ENCODE peak calls at places on chromosomes 11 and 22, in four cellular contexts. N is HCT116, A is GM12878, J is K562. Y is an unnamed sample.

GRCh38 chr11:134945993-134946392 is 534.0 kb upstream of the B3GAT1 start:
- DNase-seq in N (no peak), A (no peak), J (no peak), Y (peak; percentile 20)

GRCh38 chr11:67024410-67024809 is 1.5 kb downstream of the SYT12 start:
- DNase-seq in N (no peak), A (no peak), J (no peak), Y (no peak)

GRCh38 chr11:76248210-76248609 is 41.9 kb upstream of the WNT11 start:
- DNase-seq in N (no peak), A (no peak), J (peak; percentile 49), Y (peak; percentile 56)

GRCh38 chr11:19432370-19433163 is 191.8 kb upstream of the E2F8 start:
- DNase-seq in N (no peak), A (peak; percentile 74), J (no peak), Y (peak; percentile 22)

GRCh38 chr11:120121914-120122473 is 15.9 kb downstream of the TRIM29 start:
- DNase-seq in N (no peak), A (no peak), J (no peak), Y (no peak)

GRCh38 chr11:11577246-11577855 is 44.5 kb downstream of the GALNT18 start:
- DNase-seq in N (no peak), A (no peak), J (no peak), Y (no peak)

GRCh38 chr11:68270334-68271022 is 1.3 kb downstream of the C11orf24 start:
- DNase-seq in N (no peak), A (no peak), J (no peak), Y (no peak)

GRCh38 chr22:26667140-26667539 is 9.8 kb downstream of the MIAT start:
- DNase-seq in N (no peak), A (no peak), J (no peak), Y (no peak)

GRCh38 chr11:67613960-67614715 is 7.4 kb downstream of the NDUFV1 start:
- DNase-seq in N (peak; percentile 15), A (peak; percentile 88), J (peak; percentile 64), Y (peak; percentile 87)

GRCh38 chr22:30279389-30279788 is 9.9 kb downstream of the CASTOR1 start:
- DNase-seq in N (no peak), A (no peak), J (no peak), Y (no peak)

GRCh38 chr11:66904981-66905521 is 48.2 kb downstream of the LRFN4 start:
- DNase-seq in N (no peak), A (no peak), J (no peak), Y (no peak)

GRCh38 chr22:38028344-38029130 is 28.7 kb upstream of the PICK1 start:
- DNase-seq in N (no peak), A (no peak), J (no peak), Y (no peak)

GRCh38 chr11:133425245-133425644 is 107.1 kb downstream of the OPCML start:
- DNase-seq in N (no peak), A (no peak), J (no peak), Y (peak; percentile 60)

GRCh38 chr22:22201925-22202343 is 42.7 kb upstream of the VPREB1 start:
- DNase-seq in N (no peak), A (no peak), J (no peak), Y (no peak)

GRCh38 chr22:49507607-49508292 is 319.9 kb downstream of the BRD1 start:
- DNase-seq in N (no peak), A (no peak), J (no peak), Y (no peak)

GRCh38 chr11:93054881-93055280 is 85.4 kb downstream of the MTNR1B start:
- DNase-seq in N (peak; percentile 97), A (no peak), J (peak; percentile 10), Y (no peak)

GRCh38 chr11:60128376-60128775 is 39.9 kb downstream of the MS4A2 start:
- DNase-seq in N (no peak), A (no peak), J (no peak), Y (no peak)

GRCh38 chr11:61356701-61357100 is 5.0 kb downstream of the CYB561A3 start:
- DNase-seq in N (no peak), A (no peak), J (no peak), Y (no peak)

GRCh38 chr11:61357233-61357893 is 4.3 kb downstream of the CYB561A3 start:
- DNase-seq in N (no peak), A (peak; percentile 92), J (no peak), Y (no peak)

GRCh38 chr11:61358566-61358965 is 3.1 kb downstream of the CYB561A3 start:
- DNase-seq in N (no peak), A (no peak), J (no peak), Y (no peak)

GRCh38 chr11:61359541-61359940 is 2.1 kb downstream of the CYB561A3 start:
- DNase-seq in N (no peak), A (no peak), J (no peak), Y (no peak)

DNA sequence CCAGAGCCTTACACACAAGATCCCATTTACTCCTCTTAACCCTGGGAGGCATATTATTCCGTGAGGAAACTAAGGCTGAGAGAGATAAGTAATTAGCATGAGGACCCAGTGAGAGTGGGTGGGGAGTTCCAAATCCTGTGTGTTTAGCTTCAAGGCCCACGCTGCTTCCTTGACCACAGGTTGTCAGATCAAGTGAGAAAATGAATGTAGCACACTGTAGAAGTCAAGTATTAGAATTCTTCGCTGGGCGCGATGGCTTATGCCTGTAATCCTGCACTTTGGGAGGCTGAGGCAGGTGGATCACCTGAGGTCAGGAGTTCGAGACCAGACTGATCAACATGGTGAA is 3.8 kb downstream of the CYB561A3 start:
- DNase-seq in N (no peak), A (no peak), J (no peak), Y (no peak)
- H3K27ac ChIP-seq in N (no peak overlapping the region), A (peak overlapping the region; percentile 92), J (no peak overlapping the region), Y (no peak overlapping the region)

GRCh38 chr11:83648610-83649467 is 362.7 kb upstream of the CCDC90B start:
- DNase-seq in N (no peak), A (no peak), J (no peak), Y (peak; percentile 56)

GRCh38 chr11:83645561-83645960 is 359.4 kb upstream of the CCDC90B start:
- DNase-seq in N (no peak), A (no peak), J (no peak), Y (no peak)

GRCh38 chr11:83649468-83649915 is 363.3 kb upstream of the CCDC90B start:
- DNase-seq in N (no peak), A (no peak), J (no peak), Y (peak; percentile 73)
- TF ChIP-seq REST in N (no peak), A (no peak), J (no peak), Y (no peak)

DNA sequence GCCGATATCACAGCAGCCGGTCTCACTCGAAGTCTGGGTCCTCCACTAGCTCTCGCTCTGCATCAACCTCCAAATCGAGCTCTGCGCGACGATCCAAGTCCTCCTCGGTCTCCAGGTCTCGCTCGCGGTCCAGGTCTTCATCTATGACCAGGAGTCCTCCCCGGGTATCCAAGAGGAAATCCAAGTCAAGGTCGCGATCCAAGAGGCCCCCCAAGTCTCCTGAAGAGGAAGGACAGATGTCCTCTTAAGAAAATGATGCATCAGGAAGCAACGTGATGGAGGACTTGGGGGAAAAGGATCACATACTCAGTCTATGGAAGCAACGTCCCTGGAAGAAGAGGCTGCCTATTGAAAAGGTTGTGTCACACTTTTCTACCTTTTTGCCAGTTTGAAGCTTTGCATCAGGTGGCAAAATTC is 1.1 kb downstream of the SRSF8 start:
- DNase-seq in N (no peak), A (no peak), J (no peak), Y (no peak)
- TF ChIP-seq EZH2 in N (no peak), A (no peak), J (no peak), Y (no peak)

DNA sequence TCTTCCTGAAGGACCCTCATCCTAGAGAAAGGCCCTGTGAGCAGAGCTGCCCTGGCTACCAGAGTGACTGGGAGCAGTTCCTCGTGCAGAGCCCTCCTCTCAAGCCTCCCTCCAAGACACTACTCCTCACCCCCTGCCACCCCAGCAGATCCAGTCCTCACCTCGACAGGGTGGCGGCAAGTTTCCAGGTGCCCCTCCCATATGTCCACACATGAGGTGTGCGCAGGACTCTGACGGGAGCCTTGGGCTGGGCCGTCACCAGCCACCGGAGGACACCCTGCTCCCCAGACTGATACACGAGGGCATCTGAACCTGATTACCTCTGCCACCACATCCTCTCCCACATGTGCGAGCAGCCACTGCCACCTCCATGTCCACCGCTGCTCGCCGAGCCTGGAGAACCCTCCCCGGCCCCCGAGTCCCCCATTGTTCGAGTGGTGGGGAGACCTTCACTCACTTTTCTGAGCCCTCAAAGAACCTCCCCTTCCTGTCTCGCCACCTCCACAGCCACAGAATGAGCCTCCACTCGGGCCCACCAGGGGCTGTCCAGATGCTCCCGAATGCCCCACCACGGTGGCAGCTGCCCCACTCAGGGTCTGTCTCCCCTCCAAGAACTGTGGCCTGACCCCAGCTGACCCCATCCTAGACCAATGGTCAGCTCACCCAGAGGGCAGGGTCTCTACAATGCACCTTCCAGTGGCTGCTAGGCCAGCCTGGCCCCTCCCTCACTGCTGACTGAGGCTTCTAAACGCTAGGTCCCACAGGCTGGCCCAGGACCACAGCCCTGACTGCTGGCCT is 62.5 kb downstream of the DGCR2 start:
- DNase-seq in N (no peak), A (no peak), J (no peak), Y (no peak)
- H3K27ac ChIP-seq in N (no peak overlapping the region), A (no peak overlapping the region), J (no peak overlapping the region), Y (no peak overlapping the region)

DNA sequence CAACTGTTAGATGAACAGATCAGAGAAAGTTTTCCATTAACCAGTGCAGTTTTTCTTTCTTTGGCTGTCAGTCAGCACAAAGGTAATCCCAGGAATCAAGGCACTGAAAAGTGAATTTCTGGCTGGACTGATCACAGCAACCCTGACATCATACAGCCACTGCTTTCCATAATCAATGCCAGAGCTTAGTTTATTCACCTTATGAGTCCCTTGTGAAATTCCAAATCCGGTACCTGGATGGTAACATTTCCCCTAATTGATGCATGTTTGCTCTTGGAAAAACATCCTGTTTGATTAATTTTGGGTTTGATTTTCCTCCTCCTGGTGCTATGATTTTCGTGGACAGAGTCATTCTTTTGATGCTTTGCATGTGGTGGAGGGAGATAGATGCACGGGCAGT is 319.8 kb downstream of the INSC start:
- DNase-seq in N (no peak), A (no peak), J (no peak), Y (no peak)
- TF ChIP-seq REST in N (no peak), A (no peak), J (no peak), Y (no peak)

DNA sequence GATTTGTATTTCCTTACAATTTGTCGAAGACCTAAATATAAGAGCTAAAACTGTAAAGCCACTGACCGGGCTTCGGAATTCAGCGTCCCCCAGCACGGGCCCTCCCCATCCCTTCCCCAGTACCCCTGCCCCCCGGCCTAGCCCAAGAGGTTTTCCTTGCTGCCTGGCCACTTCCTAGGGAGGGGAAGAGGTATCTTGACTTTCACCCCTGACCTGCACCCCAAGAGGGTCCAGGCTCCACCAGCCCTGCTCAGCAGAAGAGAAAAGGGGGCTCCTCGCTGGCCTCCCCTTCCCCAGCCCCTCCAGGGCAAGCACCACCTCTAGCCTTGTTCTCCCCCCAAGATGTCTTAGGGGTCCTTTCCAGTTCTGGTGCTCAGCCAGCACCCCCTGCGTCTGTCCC is 26.1 kb upstream of the CARS1 start:
- DNase-seq in N (no peak), A (no peak), J (no peak), Y (no peak)
- TF ChIP-seq EZH2 in N (no peak), A (no peak), J (no peak), Y (no peak)

GRCh38 chr22:46934746-46935491 is 172.5 kb downstream of the TBC1D22A start:
- DNase-seq in N (peak; percentile 76), A (peak; percentile 17), J (peak; percentile 73), Y (no peak)
- H3K27ac ChIP-seq in N (no peak overlapping the region), A (peak overlapping the region; percentile 42), J (peak overlapping the region; percentile 97), Y (peak overlapping the region; percentile 63)

DNA sequence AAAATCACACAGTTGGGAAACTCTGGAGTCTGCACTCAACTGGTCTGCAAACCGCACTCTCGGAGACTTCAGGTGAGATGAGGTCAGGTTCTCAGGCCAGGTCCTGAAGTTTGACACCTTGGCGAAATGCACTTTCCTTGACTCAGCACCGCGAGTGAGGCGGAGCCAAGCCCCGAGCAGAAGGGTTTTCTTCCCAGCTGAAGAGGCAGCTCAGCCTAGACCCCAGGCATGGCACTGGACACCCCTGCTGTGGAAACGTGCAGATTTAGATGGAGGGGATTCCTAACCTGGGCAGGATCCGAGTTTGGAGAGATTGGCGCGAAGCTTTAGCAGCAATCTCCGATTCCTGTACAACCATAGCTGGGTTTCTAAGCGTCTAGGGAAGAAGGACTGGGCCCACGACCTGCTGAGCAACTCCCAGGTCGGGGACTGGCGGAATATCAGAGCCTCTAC is 835 bp upstream of the MYOD1 start:
- DNase-seq in N (no peak), A (no peak), J (no peak), Y (peak; percentile 38)
- TF ChIP-seq REST in N (no peak), A (no peak), J (no peak), Y (no peak)

Y was measured in GM23338.